ENCODE peak calls at places on chromosomes 5 and 9, in four cellular contexts. W is astrocyte of the spinal cord, M is Daoy, S is heart left ventricle. A is an unnamed sample.

GRCh38 chr5:164713682-164714081 is 1208.3 kb downstream of the MAT2B start:
- DNase-seq in S (no peak), W (no peak), M (no peak), A (no peak)

GRCh38 chr9:18072967-18073366 is 401.0 kb upstream of the ADAMTSL1 start:
- DNase-seq in S (no peak), M (no peak), W (no peak), A (no peak)

GRCh38 chr9:99192786-99193465 is 28.8 kb downstream of the ALG2 start:
- DNase-seq in S (no peak), W (no peak), M (no peak), A (no peak)

GRCh38 chr5:77777281-77777892 is 1.2 kb upstream of the TBCA start:
- DNase-seq in S (no peak), W (no peak), M (peak), A (no peak)

GRCh38 chr9:81789751-81790150 is 100.4 kb upstream of the TLE1 start:
- DNase-seq in W (peak), M (peak), S (no peak), A (no peak)

GRCh38 chr5:140298183-140298601 is 4.7 kb downstream of the PFDN1 start:
- DNase-seq in W (peak), M (peak), S (no peak), A (peak)

GRCh38 chr9:37840560-37841194 is 40.1 kb downstream of the DCAF10 start:
- DNase-seq in S (no peak), W (peak), M (peak), A (peak)

GRCh38 chr9:135299651-135300345 is 179.8 kb upstream of the PPP1R26 start:
- DNase-seq in S (no peak), M (peak), W (no peak), A (no peak)

GRCh38 chr5:131564229-131564652 is 70.8 kb downstream of the RAPGEF6 start:
- DNase-seq in W (no peak), S (no peak), M (no peak), A (no peak)

GRCh38 chr9:14831661-14832060 is 78.6 kb downstream of the FREM1 start:
- DNase-seq in M (no peak), W (no peak), S (no peak), A (no peak)

GRCh38 chr5:32044904-32045303 is 129.2 kb downstream of the GOLPH3 start:
- DNase-seq in M (peak), W (peak), S (no peak), A (peak)

GRCh38 chr5:103918668-103919367 is 356.2 kb upstream of the NUDT12 start:
- DNase-seq in M (peak), S (no peak), W (peak), A (peak)

GRCh38 chr5:171744882-171745281 is 40.7 kb upstream of the SMIM23 start:
- DNase-seq in W (no peak), M (no peak), S (no peak), A (no peak)

GRCh38 chr5:36796171-36796570 is 80.4 kb upstream of the NIPBL start:
- DNase-seq in S (no peak), M (no peak), W (peak), A (no peak)

GRCh38 chr9:650362-650761 is 191.1 kb upstream of the DMRT1 start:
- DNase-seq in S (no peak), W (no peak), M (peak), A (no peak)

GRCh38 chr5:24909210-24909609 is 264.4 kb upstream of the CDH10 start:
- DNase-seq in W (no peak), M (no peak), S (no peak), A (no peak)

GRCh38 chr9:38048319-38048969 is 20.6 kb downstream of the SHB start:
- DNase-seq in W (peak), S (no peak), M (peak), A (peak)

GRCh38 chr9:22141906-22142305 is 132.8 kb upstream of the CDKN2B start:
- DNase-seq in W (peak), M (no peak), S (peak), A (peak)

GRCh38 chr5:116395708-116396203 is 178.9 kb downstream of the SEMA6A start:
- DNase-seq in M (no peak), W (no peak), S (no peak), A (no peak)

GRCh38 chr9:131739988-131740648 is at the start of gene RAPGEF1:
- DNase-seq in M (peak), S (peak), W (no peak), A (peak)

GRCh38 chr5:172858511-172858989 is 24.5 kb downstream of the ERGIC1 start:
- DNase-seq in S (no peak), W (no peak), M (no peak), A (peak)

GRCh38 chr9:135865531-135865930 is 41.8 kb downstream of the CAMSAP1 start:
- DNase-seq in M (no peak), S (no peak), W (no peak), A (no peak)

GRCh38 chr5:100691545-100691944 is 156.4 kb downstream of the FAM174A start:
- DNase-seq in W (no peak), M (no peak), S (no peak), A (peak)

GRCh38 chr5:33049845-33050244 is 338.7 kb downstream of the NPR3 start:
- DNase-seq in S (no peak), M (peak), W (peak), A (peak)

GRCh38 chr9:75892168-75892901 is 1.9 kb downstream of the PCSK5 start:
- DNase-seq in W (peak), S (peak), M (peak), A (peak)

GRCh38 chr9:133850937-133851336 is 112.8 kb upstream of the SARDH start:
- DNase-seq in W (no peak), S (no peak), M (no peak), A (no peak)

GRCh38 chr9:134536101-134536900 is 105.3 kb upstream of the COL5A1 start:
- DNase-seq in W (peak), M (peak), S (peak), A (peak)

GRCh38 chr9:69030851-69031645 is 4.5 kb upstream of the FXN start:
- DNase-seq in M (no peak), W (no peak), S (no peak), A (no peak)